ENCODE peak calls at places on chromosome 3, in seven cellular contexts. L is endothelial cell, O is omental fat pad, F is AG04450, K is upper lobe of left lung, C is Panc1, H is kidney epithelial cell. W is an unnamed sample.

GRCh38 chr3:150495149-150495548 is 51.1 kb downstream of the SERP1 start:
- DNase-seq in L (no peak), O (no peak), F (no peak), K (no peak), C (no peak), H (no peak), W (no peak)

GRCh38 chr3:108103971-108104797 is 13.4 kb upstream of the CD47 start:
- DNase-seq in L (no peak), O (no peak), F (no peak), K (no peak), C (no peak), H (no peak), W (peak)

GRCh38 chr3:11211531-11212300 is 57.4 kb downstream of the HRH1 start:
- DNase-seq in L (no peak), O (no peak), F (no peak), K (no peak), C (no peak), H (no peak), W (no peak)

GRCh38 chr3:9067352-9067975 is 104.2 kb upstream of the RAD18 start:
- DNase-seq in L (peak), O (peak), F (peak), K (no peak), C (peak), H (peak), W (no peak)

GRCh38 chr3:122932251-122932967 is 95.2 kb downstream of the SEMA5B start:
- DNase-seq in L (no peak), O (no peak), F (no peak), K (no peak), C (no peak), H (no peak), W (no peak)

GRCh38 chr3:194224937-194225422 is 89.0 kb downstream of the HES1 start:
- DNase-seq in L (no peak), O (no peak), F (no peak), K (peak), C (no peak), H (no peak), W (no peak)

GRCh38 chr3:193732827-193733226 is 139.8 kb downstream of the OPA1 start:
- DNase-seq in L (no peak), O (no peak), F (no peak), K (no peak), C (no peak), H (no peak), W (no peak)

GRCh38 chr3:187567741-187568140 is 102.5 kb downstream of the SST start:
- DNase-seq in L (no peak), O (no peak), F (peak), K (no peak), C (no peak), H (peak), W (no peak)

GRCh38 chr3:55147406-55147805 is 219.5 kb upstream of the LRTM1 start:
- DNase-seq in L (no peak), O (no peak), F (no peak), K (no peak), C (no peak), H (no peak), W (no peak)

GRCh38 chr3:23994247-23994574 is 49.1 kb downstream of the NR1D2 start:
- DNase-seq in L (no peak), O (no peak), F (no peak), K (no peak), C (no peak), H (no peak), W (no peak)

GRCh38 chr3:95356764-95357501 is 1294.1 kb downstream of the NSUN3 start:
- DNase-seq in L (no peak), O (no peak), F (no peak), K (no peak), C (no peak), H (peak), W (no peak)

GRCh38 chr3:63911395-63911900 is 735 bp downstream of the SCAANT1 start:
- DNase-seq in L (no peak), O (no peak), F (no peak), K (no peak), C (no peak), H (no peak), W (no peak)

GRCh38 chr3:197494366-197495058 is 61.3 kb downstream of the BDH1 start:
- DNase-seq in L (no peak), O (no peak), F (no peak), K (no peak), C (no peak), H (no peak), W (no peak)

GRCh38 chr3:3015472-3016089 is 94.6 kb downstream of the IL5RA start:
- DNase-seq in L (no peak), O (no peak), F (no peak), K (no peak), C (peak), H (no peak), W (no peak)

GRCh38 chr3:131713416-131714118 is 210.8 kb upstream of the MRPL3 start:
- DNase-seq in L (no peak), O (no peak), F (no peak), K (no peak), C (no peak), H (no peak), W (no peak)

GRCh38 chr3:156382458-156383346 is 172.2 kb downstream of the SSR3 start:
- DNase-seq in L (peak), O (no peak), F (no peak), K (no peak), C (peak), H (no peak), W (no peak)

GRCh38 chr3:194030372-194030771 is 105.6 kb upstream of the HES1 start:
- DNase-seq in L (no peak), O (no peak), F (no peak), K (no peak), C (no peak), H (no peak), W (no peak)

DNA sequence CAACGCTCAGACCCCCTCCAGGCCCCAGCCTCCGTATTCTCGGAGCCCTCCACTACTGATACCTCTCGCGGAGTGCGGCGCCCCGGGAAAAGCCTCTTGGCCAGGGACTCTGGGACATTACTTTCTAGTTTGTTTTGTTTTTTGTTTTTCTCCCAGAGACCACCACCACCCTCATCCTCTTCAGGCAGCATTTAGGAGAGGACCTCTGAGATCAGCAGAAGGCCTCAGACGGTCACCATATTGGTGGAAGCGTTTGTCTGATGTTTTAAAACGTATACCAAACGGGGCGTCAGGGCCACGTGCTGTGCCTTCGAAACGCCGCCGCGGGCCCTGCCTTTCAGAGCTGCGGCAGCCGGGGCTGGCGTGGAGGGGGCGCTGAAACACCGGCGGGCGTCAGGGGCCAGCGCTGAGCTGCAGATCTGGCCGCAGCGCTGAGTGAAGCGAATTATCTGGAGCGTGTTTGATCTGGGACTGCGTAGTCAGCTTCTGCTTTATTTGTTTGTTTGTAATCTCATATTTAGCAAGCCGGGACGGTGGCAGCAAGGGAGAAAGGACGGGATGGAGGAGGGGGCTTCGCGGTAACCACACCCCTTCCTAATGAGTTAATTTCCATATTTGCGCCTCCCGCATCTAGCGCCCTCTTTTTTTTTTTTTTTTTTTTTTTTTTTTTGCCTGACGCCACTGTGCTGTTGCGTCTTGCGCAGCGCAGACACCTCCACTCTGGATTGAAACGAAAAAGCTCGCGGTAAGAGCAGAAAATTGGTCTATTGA is 14.8 kb downstream of the SOX2 start:
- DNase-seq in L (peak), O (no peak), F (no peak), K (peak), C (no peak), H (no peak), W (no peak)
- TF ChIP-seq CTCF in L (no peak), O (no peak), F (no peak), K (no peak), C (peak), H (peak), W (no peak)

DNA sequence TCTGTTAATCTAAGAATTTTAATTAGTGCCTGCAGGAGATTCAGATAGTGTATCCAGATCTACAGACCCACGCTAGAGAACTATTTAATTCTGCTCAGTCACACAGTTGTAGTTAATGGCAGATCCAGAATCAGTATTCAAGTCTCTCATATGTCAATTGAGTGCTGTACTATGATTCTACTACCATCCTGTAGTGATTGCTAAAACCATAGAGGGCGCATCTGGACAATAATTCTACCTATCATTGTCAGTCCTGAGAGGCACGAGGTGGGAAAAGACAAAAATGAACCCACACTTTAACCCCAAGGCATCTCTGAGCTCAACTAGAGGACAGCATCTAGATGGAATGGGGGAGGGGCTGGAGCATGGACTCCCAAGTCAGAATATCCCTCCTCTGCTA is 22.7 kb downstream of the DHX36 start:
- DNase-seq in L (no peak), O (no peak), F (no peak), K (no peak), C (no peak), H (no peak), W (no peak)
- TF ChIP-seq CTCF in L (no peak), O (no peak), F (no peak), K (no peak), C (no peak), H (no peak), W (no peak)

DNA sequence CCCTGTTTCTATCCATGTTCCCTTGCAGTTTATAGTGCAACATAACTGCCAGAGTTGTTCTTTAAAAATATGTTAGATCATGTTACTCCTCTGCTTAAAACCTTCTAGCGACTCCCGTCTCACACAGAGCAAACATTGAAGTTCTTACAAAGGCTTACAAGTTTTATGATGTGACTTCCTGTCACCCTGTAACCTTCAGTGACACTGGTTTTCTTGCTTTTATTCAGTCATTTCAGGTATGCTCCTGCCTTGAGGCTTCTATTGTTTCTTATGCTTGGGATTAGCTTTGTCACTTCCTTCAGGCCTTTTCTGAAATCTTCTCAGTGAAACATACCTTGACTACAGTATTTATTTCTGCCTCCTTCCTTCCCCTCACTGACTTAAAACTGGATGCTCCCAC is 252.1 kb downstream of the DOCK3 start:
- DNase-seq in L (no peak), O (no peak), F (no peak), K (no peak), C (no peak), H (no peak), W (no peak)
- TF ChIP-seq CTCF in L (no peak), O (no peak), F (no peak), K (no peak), C (no peak), H (no peak), W (no peak)

DNA sequence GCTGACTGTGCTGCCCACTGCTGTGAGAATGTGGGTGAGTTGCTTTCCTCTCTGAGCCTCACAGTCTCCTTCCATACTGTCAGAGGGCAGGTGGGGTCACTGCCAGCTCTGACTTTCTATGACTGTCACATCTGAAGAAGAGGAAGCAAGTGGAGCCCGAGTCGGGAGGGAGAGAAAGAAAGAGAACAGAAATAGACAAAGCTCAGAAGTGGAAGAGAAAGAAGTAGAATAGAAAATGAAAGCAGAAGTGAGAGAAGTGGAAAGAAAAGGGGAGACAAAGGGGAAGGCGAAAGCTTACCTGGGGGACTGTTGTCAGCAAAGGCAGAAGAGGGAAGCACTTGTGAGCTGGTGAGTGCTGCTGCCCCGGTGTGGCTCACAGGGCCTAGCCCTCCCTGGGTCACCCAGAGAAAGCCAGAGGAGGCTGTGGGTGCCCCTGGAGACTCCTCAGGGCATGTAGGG is 57.9 kb downstream of the EPHB1 start:
- DNase-seq in L (no peak), O (no peak), F (no peak), K (no peak), C (no peak), H (no peak), W (no peak)
- TF ChIP-seq CTCF in L (no peak), O (no peak), F (no peak), K (no peak), C (no peak), H (no peak), W (no peak)

DNA sequence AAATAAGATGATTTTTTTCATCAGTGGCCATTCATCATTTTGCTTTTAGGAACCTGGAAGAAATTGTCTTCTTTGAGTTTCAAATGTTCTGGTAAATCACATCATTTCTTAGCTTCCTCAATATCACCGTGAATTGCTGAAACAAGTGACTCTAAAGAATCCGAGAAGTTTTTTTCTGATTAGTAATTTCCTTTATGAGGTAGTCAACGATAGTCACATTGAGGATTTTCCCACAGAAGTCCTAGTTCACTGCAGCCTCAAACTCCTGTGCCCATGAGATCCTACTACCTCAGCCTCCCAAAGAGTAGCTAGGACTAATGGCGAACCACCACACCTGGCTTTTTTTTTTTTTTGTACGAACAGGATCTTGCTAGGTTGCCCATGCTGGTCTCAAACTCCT is 3.6 kb upstream of the TMPRSS7 start:
- DNase-seq in L (no peak), O (no peak), F (no peak), K (no peak), C (no peak), H (no peak), W (no peak)
- TF ChIP-seq CTCF in L (no peak), O (no peak), F (no peak), K (no peak), C (no peak), H (no peak), W (no peak)

GRCh38 chr3:43217206-43217605 is 69.1 kb upstream of the SNRK start:
- DNase-seq in L (no peak), O (no peak), F (no peak), K (no peak), C (no peak), H (no peak), W (no peak)

GRCh38 chr3:43217633-43218032 is 68.7 kb upstream of the SNRK start:
- DNase-seq in L (no peak), O (no peak), F (no peak), K (no peak), C (no peak), H (no peak), W (no peak)

GRCh38 chr3:43218156-43218555 is 68.2 kb upstream of the SNRK start:
- DNase-seq in L (no peak), O (no peak), F (no peak), K (no peak), C (no peak), H (no peak), W (no peak)

GRCh38 chr3:43221076-43221475 is 65.3 kb upstream of the SNRK start:
- DNase-seq in L (no peak), O (no peak), F (no peak), K (no peak), C (no peak), H (no peak), W (no peak)

DNA sequence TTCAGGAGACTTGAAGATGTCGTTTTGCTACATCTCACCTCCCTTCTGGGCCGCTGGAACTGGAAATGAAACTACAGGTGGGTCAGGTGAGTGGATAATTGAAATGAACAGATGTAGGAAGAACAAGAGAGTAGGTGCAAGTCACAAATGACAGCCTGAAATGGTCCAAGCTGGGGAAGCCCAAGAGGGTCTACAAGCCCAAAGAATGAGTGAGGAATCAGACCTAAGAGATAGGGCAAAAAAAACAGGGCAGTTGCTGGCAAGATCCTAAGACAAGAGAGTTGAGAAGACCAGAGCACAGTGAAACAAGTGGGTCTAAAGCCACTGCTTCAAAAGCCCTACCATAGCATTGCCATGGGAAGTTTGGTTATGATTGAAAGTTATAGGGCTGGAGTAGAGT is 67.4 kb upstream of the SNRK start:
- DNase-seq in L (no peak), O (no peak), F (no peak), K (no peak), C (no peak), H (no peak), W (no peak)
- TF ChIP-seq CTCF in L (no peak), O (no peak), F (no peak), K (no peak), C (no peak), H (no peak), W (no peak)

GRCh38 chr3:29695905-29696238 is 415.0 kb downstream of the RBMS3 start:
- DNase-seq in L (no peak), O (no peak), F (no peak), K (no peak), C (no peak), H (no peak), W (no peak)
- TF ChIP-seq CTCF in L (no peak), O (no peak), F (no peak), K (no peak), C (no peak), H (no peak), W (no peak)

DNA sequence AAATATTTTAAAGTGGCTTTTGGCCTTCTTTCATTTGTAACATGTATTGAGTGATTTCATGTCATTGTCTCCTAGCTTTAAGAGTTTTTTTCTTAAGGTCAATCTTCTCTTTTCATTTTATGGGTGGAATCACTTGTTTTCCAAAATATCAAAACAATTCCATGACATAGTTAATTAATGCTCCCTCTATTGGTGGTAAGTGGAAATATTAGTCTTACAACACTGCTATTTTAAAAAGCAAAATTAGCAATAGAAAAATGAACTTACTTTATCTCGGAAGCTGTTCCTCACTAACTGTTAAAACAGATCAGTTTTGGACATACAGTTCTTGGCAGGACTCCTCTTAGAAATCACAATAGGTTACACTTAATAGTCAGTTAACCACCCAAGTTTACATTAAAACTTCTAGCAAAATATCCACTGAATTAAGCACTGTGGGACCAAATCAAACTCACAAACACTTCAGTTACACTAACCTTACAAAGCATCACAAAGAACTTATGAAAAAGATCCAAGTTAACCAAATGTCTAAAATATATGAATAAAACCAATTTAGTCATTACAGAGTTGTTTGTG is 42.4 kb downstream of the TIGIT start:
- DNase-seq in L (no peak), O (no peak), F (no peak), K (no peak), C (no peak), H (no peak), W (no peak)
- TF ChIP-seq CTCF in L (peak), O (no peak), F (peak), K (peak), C (peak), H (peak), W (peak)

W was measured in mesothelial cell of epicardium.